ENCODE peak calls at places on chromosome 12, in four cellular contexts. One of them, this sample, is unnamed. For H3K9me3, the result is how much of the 10 kb centered on the place peaks cover.

GRCh38 chr12:78271546-78271945 is 440.9 kb downstream of the NAV3 start:
- DNase-seq in CD4-positive, alpha-beta T cell: no peak
- DNase-seq in spleen: no peak
- DNase-seq in A549: no peak
- DNase-seq in this sample: no peak

GRCh38 chr12:65827827-65828231 is 3.5 kb downstream of the HMGA2 start:
- DNase-seq in CD4-positive, alpha-beta T cell: no peak
- DNase-seq in spleen: no peak
- DNase-seq in A549: no peak
- DNase-seq in this sample: no peak

GRCh38 chr12:90683871-90684270 is 271.1 kb downstream of the CCER1 start:
- DNase-seq in CD4-positive, alpha-beta T cell: no peak
- DNase-seq in spleen: no peak
- DNase-seq in A549: no peak
- DNase-seq in this sample: no peak

GRCh38 chr12:98453492-98453891 is 61.9 kb upstream of the TMPO start:
- DNase-seq in CD4-positive, alpha-beta T cell: no peak
- DNase-seq in spleen: no peak
- DNase-seq in A549: no peak
- DNase-seq in this sample: no peak

GRCh38 chr12:54734196-54734950 is 86.2 kb upstream of the DCD start:
- DNase-seq in CD4-positive, alpha-beta T cell: no peak
- DNase-seq in spleen: no peak
- DNase-seq in A549: no peak
- DNase-seq in this sample: peak

GRCh38 chr12:8156845-8157244 is at the start of gene ZNF705A:
- DNase-seq in CD4-positive, alpha-beta T cell: no peak
- DNase-seq in spleen: no peak
- DNase-seq in A549: peak
- DNase-seq in this sample: no peak

GRCh38 chr12:47207005-47207717 is 127.4 kb upstream of the AMIGO2 start:
- DNase-seq in CD4-positive, alpha-beta T cell: no peak
- DNase-seq in spleen: peak
- DNase-seq in A549: no peak
- DNase-seq in this sample: no peak

GRCh38 chr12:95671265-95671664 is 119.3 kb downstream of the NTN4 start:
- DNase-seq in CD4-positive, alpha-beta T cell: no peak
- DNase-seq in spleen: no peak
- DNase-seq in A549: no peak
- DNase-seq in this sample: no peak

GRCh38 chr12:116152268-116152667 is 125.2 kb downstream of the MED13L start:
- DNase-seq in CD4-positive, alpha-beta T cell: no peak
- DNase-seq in spleen: no peak
- DNase-seq in A549: peak
- DNase-seq in this sample: no peak

GRCh38 chr12:96478011-96478410 is 11.4 kb upstream of the CFAP54 start:
- DNase-seq in CD4-positive, alpha-beta T cell: no peak
- DNase-seq in spleen: no peak
- DNase-seq in A549: no peak
- DNase-seq in this sample: no peak

GRCh38 chr12:110421159-110421661 is 17.7 kb upstream of the ANAPC7 start:
- DNase-seq in CD4-positive, alpha-beta T cell: no peak
- DNase-seq in spleen: no peak
- DNase-seq in A549: no peak
- DNase-seq in this sample: no peak

GRCh38 chr12:113684908-113685512 is 213.3 kb upstream of the LHX5 start:
- DNase-seq in CD4-positive, alpha-beta T cell: no peak
- DNase-seq in spleen: no peak
- DNase-seq in A549: no peak
- DNase-seq in this sample: no peak

GRCh38 chr12:110743571-110744093 is 941 bp upstream of the PPP1CC start:
- DNase-seq in CD4-positive, alpha-beta T cell: no peak
- DNase-seq in spleen: peak
- DNase-seq in A549: peak
- DNase-seq in this sample: peak

GRCh38 chr12:65522956-65523857 is 244.7 kb downstream of the MSRB3 start:
- DNase-seq in CD4-positive, alpha-beta T cell: no peak
- DNase-seq in spleen: no peak
- DNase-seq in A549: no peak
- DNase-seq in this sample: no peak

GRCh38 chr12:6229823-6230222 is 29.6 kb downstream of the CD9 start:
- DNase-seq in CD4-positive, alpha-beta T cell: no peak
- DNase-seq in spleen: peak
- DNase-seq in A549: no peak
- DNase-seq in this sample: peak
- H3K27ac ChIP-seq in CD4-positive, alpha-beta T cell: no peak
- H3K27ac ChIP-seq in spleen: peak
- H3K27ac ChIP-seq in A549: no peak
- H3K27ac ChIP-seq in this sample: peak

GRCh38 chr12:101536069-101536674 is 58.6 kb upstream of the MYBPC1 start:
- DNase-seq in CD4-positive, alpha-beta T cell: no peak
- DNase-seq in spleen: no peak
- DNase-seq in A549: no peak
- DNase-seq in this sample: no peak
- H3K9me3 ChIP-seq in CD4-positive, alpha-beta T cell: under half
- H3K9me3 ChIP-seq in spleen: under half
- H3K9me3 ChIP-seq in A549: under half
- H3K9me3 ChIP-seq in this sample: under half

GRCh38 chr12:53590661-53591060 is 35.5 kb downstream of the ATF7 start:
- DNase-seq in CD4-positive, alpha-beta T cell: no peak
- DNase-seq in spleen: no peak
- DNase-seq in A549: no peak
- DNase-seq in this sample: no peak
- H3K27ac ChIP-seq in CD4-positive, alpha-beta T cell: no peak
- H3K27ac ChIP-seq in spleen: no peak
- H3K27ac ChIP-seq in A549: no peak
- H3K27ac ChIP-seq in this sample: no peak

GRCh38 chr12:125105600-125105999 is 40.4 kb downstream of the AACS start:
- DNase-seq in CD4-positive, alpha-beta T cell: no peak
- DNase-seq in spleen: no peak
- DNase-seq in A549: no peak
- DNase-seq in this sample: no peak
- H3K9me3 ChIP-seq in CD4-positive, alpha-beta T cell: under half
- H3K9me3 ChIP-seq in spleen: under half
- H3K9me3 ChIP-seq in A549: under half
- H3K9me3 ChIP-seq in this sample: under half

GRCh38 chr12:45377815-45378214 is 161.9 kb downstream of the ANO6 start:
- DNase-seq in CD4-positive, alpha-beta T cell: no peak
- DNase-seq in spleen: no peak
- DNase-seq in A549: no peak
- DNase-seq in this sample: no peak
- H3K27ac ChIP-seq in CD4-positive, alpha-beta T cell: no peak
- H3K27ac ChIP-seq in spleen: no peak
- H3K27ac ChIP-seq in A549: no peak
- H3K27ac ChIP-seq in this sample: no peak

GRCh38 chr12:108231909-108232434 is 102.9 kb downstream of the WSCD2 start:
- DNase-seq in CD4-positive, alpha-beta T cell: no peak
- DNase-seq in spleen: no peak
- DNase-seq in A549: no peak
- DNase-seq in this sample: no peak
- H3K9me3 ChIP-seq in CD4-positive, alpha-beta T cell: under half
- H3K9me3 ChIP-seq in spleen: under half
- H3K9me3 ChIP-seq in A549: under half
- H3K9me3 ChIP-seq in this sample: under half

GRCh38 chr12:122099856-122100255 is 21.3 kb downstream of the MLXIP start:
- DNase-seq in CD4-positive, alpha-beta T cell: no peak
- DNase-seq in spleen: no peak
- DNase-seq in A549: no peak
- DNase-seq in this sample: no peak
- H3K27ac ChIP-seq in CD4-positive, alpha-beta T cell: peak
- H3K27ac ChIP-seq in spleen: peak
- H3K27ac ChIP-seq in A549: peak
- H3K27ac ChIP-seq in this sample: peak

GRCh38 chr12:16019131-16019530 is 108.0 kb downstream of the DERA start:
- DNase-seq in CD4-positive, alpha-beta T cell: no peak
- DNase-seq in spleen: no peak
- DNase-seq in A549: no peak
- DNase-seq in this sample: no peak
- H3K9me3 ChIP-seq in CD4-positive, alpha-beta T cell: under half
- H3K9me3 ChIP-seq in spleen: under half
- H3K9me3 ChIP-seq in A549: under half
- H3K9me3 ChIP-seq in this sample: under half

GRCh38 chr12:124941170-124941527 is 26.7 kb upstream of the UBC start:
- DNase-seq in CD4-positive, alpha-beta T cell: no peak
- DNase-seq in spleen: no peak
- DNase-seq in A549: no peak
- DNase-seq in this sample: no peak
- H3K27ac ChIP-seq in CD4-positive, alpha-beta T cell: peak
- H3K27ac ChIP-seq in spleen: peak
- H3K27ac ChIP-seq in A549: peak
- H3K27ac ChIP-seq in this sample: no peak